ENCODE peak calls at places on chromosome 9, in seven cellular contexts. W is esophagus squamous epithelium, N is uterus, U is SK-N-SH, R is GM06990, K is fibroblast of pulmonary artery, P is OCI-LY7. J is an unnamed sample.

GRCh38 chr9:76353280-76353679 is 40.9 kb downstream of the RFK start:
- DNase-seq in W (no peak), N (no peak), U (no peak), R (no peak), K (no peak), P (no peak), J (no peak)

GRCh38 chr9:119086590-119086989 is 282.6 kb downstream of the BRINP1 start:
- DNase-seq in W (no peak), N (no peak), U (no peak), R (no peak), K (no peak), P (no peak), J (no peak)

GRCh38 chr9:92716557-92716956 is 46.6 kb upstream of the IPPK start:
- DNase-seq in W (no peak), N (peak), U (peak), R (peak), K (peak), P (peak), J (no peak)

GRCh38 chr9:6915635-6916034 is 157.9 kb downstream of the KDM4C start:
- DNase-seq in W (no peak), N (no peak), U (no peak), R (no peak), K (no peak), P (no peak), J (no peak)

GRCh38 chr9:119701651-119702050 is 332.4 kb upstream of the BRINP1 start:
- DNase-seq in W (no peak), N (no peak), U (no peak), R (no peak), K (no peak), P (no peak), J (no peak)

GRCh38 chr9:91824591-91825339 is 125.3 kb downstream of the ROR2 start:
- DNase-seq in W (no peak), N (peak), U (peak), R (no peak), K (peak), P (no peak), J (no peak)

GRCh38 chr9:78320875-78321496 is 24.1 kb downstream of the PSAT1 start:
- DNase-seq in W (no peak), N (no peak), U (no peak), R (no peak), K (peak), P (no peak), J (no peak)

GRCh38 chr9:134933076-134933659 is 15.5 kb upstream of the FCN1 start:
- DNase-seq in W (no peak), N (no peak), U (no peak), R (no peak), K (no peak), P (peak), J (no peak)

GRCh38 chr9:138073408-138073807 is 195.8 kb downstream of the CACNA1B start:
- DNase-seq in W (no peak), N (peak), U (peak), R (no peak), K (no peak), P (no peak), J (no peak)

GRCh38 chr9:114733814-114734213 is 51.8 kb upstream of the TEX48 start:
- DNase-seq in W (no peak), N (no peak), U (no peak), R (no peak), K (peak), P (no peak), J (no peak)

GRCh38 chr9:87760534-87760933 is 34.6 kb downstream of the CTSL start:
- DNase-seq in W (no peak), N (no peak), U (no peak), R (no peak), K (no peak), P (no peak), J (no peak)

GRCh38 chr9:123128591-123128990 is 95.1 kb downstream of the GPR21 start:
- DNase-seq in W (no peak), N (no peak), U (no peak), R (no peak), K (no peak), P (no peak), J (no peak)

GRCh38 chr9:14768561-14769234 is 46.2 kb upstream of the CER1 start:
- DNase-seq in W (no peak), N (peak), U (peak), R (no peak), K (peak), P (peak), J (peak)
- TF ChIP-seq CTCF in W (peak), N (peak), U (peak), R (peak), K (peak), P (peak), J (peak)

GRCh38 chr9:34607331-34607730 is 4.6 kb downstream of the RPP25L start:
- DNase-seq in W (no peak), N (no peak), U (no peak), R (no peak), K (no peak), P (no peak), J (no peak)
- H3K4me3 ChIP-seq in W (no peak), N (no peak), U (no peak), R (no peak), K (no peak), P (no peak), J (no peak)

DNA sequence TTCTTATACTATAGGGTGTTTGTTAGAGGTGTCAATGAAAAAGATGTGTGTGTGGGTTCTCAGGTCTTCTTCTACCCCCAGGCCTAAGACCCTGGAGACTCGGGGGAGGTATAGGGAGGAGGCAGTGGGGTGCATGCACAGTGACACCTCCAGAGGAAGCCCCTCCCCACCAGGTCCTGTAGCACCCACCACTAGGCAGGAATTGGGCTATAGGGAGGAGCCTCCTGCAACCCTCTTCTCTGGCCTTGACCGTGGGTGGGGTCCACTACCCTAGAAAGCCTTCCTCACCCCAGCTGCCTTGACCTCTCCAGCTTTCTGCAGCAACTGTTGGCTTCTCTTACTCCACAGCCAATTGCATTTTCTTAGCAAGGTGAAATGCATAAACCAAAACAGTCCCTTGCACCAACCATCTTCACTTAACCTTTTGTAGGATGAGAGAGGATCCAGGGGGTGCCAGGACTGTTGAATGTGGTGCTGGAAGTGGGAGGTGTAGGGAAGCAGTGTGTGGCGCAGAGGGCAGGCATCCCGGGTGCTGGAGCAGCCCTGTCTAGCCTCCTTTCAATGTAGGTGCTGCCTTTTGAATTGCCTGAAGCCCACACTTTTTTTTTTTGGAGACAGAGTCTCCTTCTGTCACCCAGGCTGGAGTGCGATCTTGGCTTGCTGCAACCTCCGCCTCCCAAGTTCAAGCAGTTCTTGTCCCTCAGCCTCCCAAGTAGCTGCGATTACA is 128.5 kb downstream of the RGS3 start:
- DNase-seq in W (no peak), N (no peak), U (no peak), R (no peak), K (no peak), P (no peak), J (no peak)
- TF ChIP-seq CTCF in W (no peak), N (no peak), U (no peak), R (no peak), K (no peak), P (peak), J (no peak)

DNA sequence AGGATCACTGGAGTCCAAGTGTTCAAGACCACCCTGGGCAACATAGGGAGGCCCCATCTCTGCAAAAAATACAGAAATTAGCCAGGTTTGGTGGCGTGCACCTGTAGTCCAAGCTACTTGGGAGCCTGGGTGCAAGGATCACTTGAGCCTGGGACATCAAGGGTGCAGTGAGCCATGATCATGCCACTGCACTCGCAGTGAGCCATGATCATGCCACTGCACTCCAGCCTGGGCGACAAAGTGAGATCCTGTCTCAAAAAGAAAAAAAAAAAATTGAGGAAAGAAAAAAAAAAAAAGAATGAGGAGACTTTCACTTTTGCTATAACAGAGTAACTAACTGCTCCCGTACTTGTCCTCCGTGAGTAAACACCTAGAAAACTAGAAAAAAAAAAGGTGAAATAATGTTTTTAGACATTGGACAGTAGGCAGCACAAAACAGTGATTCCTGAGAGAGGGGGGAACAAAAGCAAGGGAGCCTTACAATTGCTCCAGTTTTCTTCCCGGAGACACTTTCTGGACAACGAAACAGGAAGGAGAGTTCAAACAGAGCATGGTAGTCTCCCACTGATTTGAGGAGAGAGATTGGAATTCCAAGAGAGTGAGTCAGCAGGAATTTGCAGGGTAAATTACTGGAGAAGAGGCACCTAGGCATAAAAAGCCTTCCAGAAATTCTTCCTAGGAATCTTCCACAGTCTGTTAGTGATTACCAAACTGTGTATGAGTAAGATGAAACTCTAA is 6.9 kb upstream of the ZBTB5 start:
- DNase-seq in W (no peak), N (no peak), U (no peak), R (no peak), K (peak), P (no peak), J (no peak)
- H3K4me3 ChIP-seq in W (peak), N (peak), U (peak), R (no peak), K (peak), P (peak), J (peak)

DNA sequence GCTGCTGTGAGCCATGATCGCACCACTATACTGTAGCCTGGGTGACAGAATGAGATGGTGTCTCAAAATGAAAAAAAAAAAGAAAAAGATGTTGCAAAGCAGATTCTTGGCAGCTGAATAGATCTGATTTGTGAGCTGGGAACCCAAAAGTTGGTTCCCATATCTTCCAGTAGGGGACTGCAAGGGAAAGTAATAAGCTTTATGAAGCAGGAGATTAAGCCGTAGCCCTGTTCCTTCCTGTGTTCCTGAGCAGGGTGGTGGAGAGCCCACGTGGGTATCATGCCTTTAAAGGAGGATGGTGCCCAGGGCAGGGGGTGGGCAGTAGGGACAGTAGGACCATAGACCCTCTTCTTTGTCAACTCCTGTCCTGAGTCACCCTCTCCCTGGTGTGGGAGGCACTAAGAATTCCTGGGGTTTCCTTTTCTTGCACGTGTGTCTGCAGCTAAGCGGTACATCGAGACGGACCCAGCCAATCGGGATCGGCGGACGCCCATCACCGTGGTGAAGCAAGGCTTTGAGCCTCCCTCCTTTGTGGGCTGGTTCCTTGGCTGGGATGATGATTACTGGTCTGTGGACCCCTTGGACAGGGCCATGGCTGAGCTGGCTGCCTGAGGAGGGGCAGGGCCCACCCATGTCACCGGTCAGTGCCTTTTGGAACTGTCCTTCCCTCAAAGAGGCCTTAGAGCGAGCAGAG is 37.9 kb downstream of the STOM start:
- DNase-seq in W (no peak), N (no peak), U (no peak), R (no peak), K (peak), P (no peak), J (no peak)
- TF ChIP-seq CTCF in W (peak), N (peak), U (peak), R (no peak), K (peak), P (no peak), J (no peak)